ENCODE peak calls at places on chromosomes 4 and X, in six cellular contexts. J, B, V, T, I and E are unnamed samples.

GRCh38 chr4:76624271-76624681 is 189.2 kb downstream of the SHROOM3 start:
- DNase-seq in J (no peak), B (peak), V (peak), T (no peak), I (no peak), E (no peak)

GRCh38 chr4:165288639-165289428 is 38.6 kb upstream of the MSMO1 start:
- DNase-seq in J (no peak), B (no peak), V (no peak), T (no peak), I (no peak), E (no peak)

GRCh38 chrX:117987376-117987775 is 129.2 kb downstream of the KLHL13 start:
- DNase-seq in J (no peak), B (no peak), V (no peak), T (no peak), I (no peak), E (no peak)

GRCh38 chrX:120426599-120426998 is 42.5 kb downstream of the LAMP2 start:
- DNase-seq in J (no peak), B (no peak), V (peak), T (no peak), I (no peak), E (no peak)

GRCh38 chrX:153443476-153444332 is 2.2 kb downstream of the TREX2 start:
- DNase-seq in J (peak), B (no peak), V (no peak), T (no peak), I (no peak), E (no peak)

GRCh38 chr4:95092762-95093161 is 335.0 kb downstream of the BMPR1B start:
- DNase-seq in J (peak), B (no peak), V (no peak), T (no peak), I (no peak), E (no peak)

GRCh38 chrX:101078716-101079115 is at the start of gene TMEM35A:
- DNase-seq in J (no peak), B (no peak), V (no peak), T (no peak), I (no peak), E (no peak)

GRCh38 chr4:113292371-113293042 is 243.1 kb downstream of the ANK2 start:
- DNase-seq in J (no peak), B (peak), V (no peak), T (no peak), I (no peak), E (no peak)

GRCh38 chr4:61359301-61359700 is 159.2 kb downstream of the ADGRL3 start:
- DNase-seq in J (no peak), B (no peak), V (no peak), T (no peak), I (no peak), E (no peak)

GRCh38 chr4:139651282-139652194 is 14.1 kb upstream of the MGST2 start:
- DNase-seq in J (peak), B (peak), V (no peak), T (peak), I (peak), E (peak)

GRCh38 chrX:119150163-119151135 is 22.8 kb upstream of the KIAA1210 start:
- DNase-seq in J (no peak), B (no peak), V (no peak), T (no peak), I (no peak), E (peak)